ENCODE peak calls at places on chromosomes 12 and 14, in six cellular contexts. U is thoracic aorta, G is A549, N is PC-3, D is cardiac muscle cell, B is lung. T is an unnamed sample.

GRCh38 chr14:23034498-23035302 is at the start of gene PSMB5:
- DNase-seq in G (peak), N (peak), D (peak), U (peak), B (peak), T (no peak)

GRCh38 chr12:56337753-56338221 is 897 bp upstream of the IL23A start:
- DNase-seq in U (no peak), D (no peak), G (no peak), B (no peak), N (no peak), T (no peak)

GRCh38 chr12:51620448-51620847 is 29.4 kb downstream of the SCN8A start:
- DNase-seq in U (no peak), D (peak), G (no peak), N (no peak), B (no peak), T (no peak)

GRCh38 chr14:63852271-63852816 is 460 bp upstream of the SYNE2 start:
- DNase-seq in U (no peak), D (peak), B (no peak), G (no peak), N (no peak), T (no peak)

GRCh38 chr12:91685917-91686316 is 459.7 kb downstream of the BTG1 start:
- DNase-seq in U (no peak), B (no peak), N (peak), G (peak), D (no peak), T (no peak)

GRCh38 chr12:56078931-56079728 is 835 bp upstream of the ERBB3 start:
- DNase-seq in B (peak), G (peak), D (peak), N (peak), U (peak), T (peak)

GRCh38 chr14:90693413-90693812 is 122.8 kb downstream of the TTC7B start:
- DNase-seq in B (no peak), U (no peak), D (no peak), N (no peak), G (no peak), T (no peak)

GRCh38 chr12:16075887-16076286 is 164.8 kb downstream of the DERA start:
- DNase-seq in D (no peak), N (no peak), B (no peak), U (no peak), G (no peak), T (no peak)

GRCh38 chr12:17588968-17589367 is 501.0 kb downstream of the RERGL start:
- DNase-seq in U (no peak), N (peak), B (no peak), D (no peak), G (peak), T (no peak)

GRCh38 chr12:130868412-130868811 is 3.5 kb upstream of the RAN start:
- DNase-seq in D (no peak), U (no peak), B (no peak), G (no peak), N (no peak), T (no peak)

GRCh38 chr14:69346710-69347109 is 51.4 kb downstream of the ERH start:
- DNase-seq in U (no peak), G (peak), D (peak), B (no peak), N (peak), T (no peak)

GRCh38 chr14:77085538-77085937 is 12.5 kb upstream of the CIPC start:
- DNase-seq in B (no peak), N (no peak), G (no peak), U (no peak), D (no peak), T (no peak)

GRCh38 chr12:3607821-3608220 is 116.8 kb downstream of the PRMT8 start:
- DNase-seq in U (no peak), G (no peak), N (no peak), B (no peak), D (no peak), T (no peak)

GRCh38 chr14:88834883-88835431 is 10.5 kb downstream of the TTC8 start:
- DNase-seq in B (no peak), D (peak), G (no peak), U (no peak), N (peak), T (no peak)

GRCh38 chr14:39469094-39469710 is 37.0 kb upstream of the FBXO33 start:
- DNase-seq in N (no peak), U (no peak), B (no peak), D (peak), G (no peak), T (no peak)

GRCh38 chr14:101630056-101630960 is 69.0 kb downstream of the DIO3 start:
- DNase-seq in N (no peak), U (no peak), G (no peak), D (no peak), B (no peak), T (no peak)

GRCh38 chr12:25904442-25904841 is 54.0 kb upstream of the RASSF8 start:
- DNase-seq in U (no peak), B (no peak), G (no peak), D (peak), N (peak), T (no peak)

GRCh38 chr14:68627050-68627867 is 165.6 kb downstream of the ZFP36L1 start:
- DNase-seq in B (no peak), N (no peak), G (no peak), D (no peak), U (peak), T (no peak)

GRCh38 chr12:113203852-113204760 is 17.2 kb upstream of the TPCN1 start:
- DNase-seq in U (no peak), B (no peak), D (peak), G (no peak), N (no peak), T (no peak)

GRCh38 chr12:10607885-10608458 is 5.4 kb downstream of the MAGOHB start:
- DNase-seq in B (no peak), G (no peak), N (peak), U (no peak), D (peak), T (no peak)

GRCh38 chr12:25689996-25690501 is 137.0 kb upstream of the LMNTD1 start:
- DNase-seq in B (peak), N (no peak), G (no peak), D (peak), U (no peak), T (no peak)

GRCh38 chr14:103021817-103022668 is 35.3 kb downstream of the CDC42BPB start:
- DNase-seq in G (no peak), B (no peak), U (no peak), N (no peak), D (no peak), T (no peak)

GRCh38 chr14:30291216-30291615 is 267.7 kb upstream of the G2E3 start:
- DNase-seq in D (peak), N (peak), B (no peak), G (no peak), U (no peak), T (no peak)

GRCh38 chr12:53221203-53222076 is 10.6 kb downstream of the RARG start:
- DNase-seq in U (no peak), N (peak), G (peak), B (peak), D (peak), T (peak)

GRCh38 chr12:54135621-54136027 is 53.2 kb downstream of the SMUG1 start:
- DNase-seq in D (no peak), G (no peak), B (no peak), U (no peak), N (no peak), T (no peak)

GRCh38 chr12:95959107-95959506 is 16.0 kb downstream of the AMDHD1 start:
- DNase-seq in B (no peak), N (peak), U (no peak), G (peak), D (peak), T (no peak)

GRCh38 chr12:4138051-4138450 is 135.5 kb upstream of the CCND2 start:
- DNase-seq in U (no peak), N (no peak), B (no peak), D (no peak), G (no peak), T (no peak)

GRCh38 chr14:103522649-103523582 is at the start of gene CKB:
- DNase-seq in G (peak), D (peak), N (peak), U (no peak), B (no peak), T (peak)

GRCh38 chr14:52048641-52049204 is 20.1 kb downstream of the NID2 start:
- DNase-seq in B (no peak), U (no peak), N (peak), D (no peak), G (no peak), T (no peak)
- H3K27ac ChIP-seq in B (no peak), U (no peak), N (no peak), D (peak), G (no peak), T (no peak)

DNA sequence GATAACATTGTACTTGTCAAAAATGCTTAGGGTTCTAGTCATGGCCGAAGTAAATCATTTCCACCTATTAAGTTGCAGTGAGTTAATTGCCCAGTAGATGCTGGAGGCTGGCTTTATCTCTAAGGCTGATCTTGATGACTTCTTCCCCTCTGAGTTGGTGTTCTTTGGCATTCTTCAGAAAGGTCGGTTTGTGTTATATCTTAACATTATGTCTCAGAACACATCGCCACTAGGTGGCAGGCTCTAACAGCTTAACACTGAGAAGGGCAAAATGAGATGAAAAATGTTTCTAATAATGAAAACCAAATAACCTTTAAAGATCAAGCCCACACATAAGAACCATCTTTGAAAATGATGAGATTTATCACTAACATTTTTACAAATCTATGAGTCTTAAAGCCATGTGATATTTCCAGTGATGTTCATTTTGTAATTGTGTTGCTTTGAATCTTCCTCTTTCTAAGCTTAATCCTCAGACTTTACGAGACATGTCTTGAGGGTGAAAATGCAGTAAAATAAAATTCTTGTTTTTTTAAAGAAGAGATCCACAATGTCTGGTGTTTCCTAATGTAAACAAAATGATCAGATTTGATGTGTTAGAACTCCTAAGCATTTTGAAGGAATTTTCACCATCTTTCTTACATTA is 28.6 kb downstream of the SUDS3 start:
- DNase-seq in G (peak), D (peak), B (peak), N (peak), U (peak), T (no peak)
- H3K27ac ChIP-seq in G (no peak), D (no peak), B (no peak), N (no peak), U (no peak), T (no peak)

GRCh38 chr12:125120566-125120965 is 55.3 kb downstream of the AACS start:
- DNase-seq in D (no peak), B (no peak), N (no peak), G (no peak), U (no peak), T (no peak)
- H3K27ac ChIP-seq in D (no peak), B (peak), N (no peak), G (no peak), U (no peak), T (no peak)

DNA sequence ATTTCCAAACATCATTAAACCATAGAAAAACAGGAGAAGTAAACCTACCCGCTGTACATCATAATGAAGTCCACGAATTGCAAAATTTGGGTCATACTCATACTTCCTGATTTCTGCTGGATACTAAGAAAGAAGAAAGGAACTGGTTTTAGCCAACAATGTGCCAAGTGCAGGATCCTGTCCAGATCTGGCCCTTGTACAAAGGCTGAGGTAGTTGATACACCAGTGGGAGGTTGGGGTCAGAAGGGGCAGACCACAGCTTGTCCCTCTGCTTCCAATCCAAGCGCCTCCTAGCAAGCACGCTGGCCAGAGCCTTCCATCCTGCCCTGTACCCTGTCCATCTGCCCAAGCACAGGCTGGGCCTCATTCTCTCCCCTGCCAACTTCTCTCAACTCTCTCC is 34.2 kb downstream of the NT5DC3 start:
- DNase-seq in B (no peak), G (no peak), U (no peak), D (peak), N (no peak), T (no peak)
- H3K27ac ChIP-seq in B (no peak), G (peak), U (peak), D (no peak), N (no peak), T (no peak)

GRCh38 chr12:121770388-121770787 is 23.1 kb downstream of the RHOF start:
- DNase-seq in N (no peak), U (no peak), G (no peak), D (no peak), B (no peak), T (no peak)
- H3K27ac ChIP-seq in N (no peak), U (no peak), G (peak), D (peak), B (no peak), T (no peak)

GRCh38 chr12:117064049-117064448 is 35.2 kb downstream of the TESC start:
- DNase-seq in G (no peak), B (no peak), D (no peak), N (no peak), U (no peak), T (no peak)
- H3K27ac ChIP-seq in G (no peak), B (peak), D (no peak), N (no peak), U (no peak), T (peak)

GRCh38 chr14:98234208-98234607 is 1037.8 kb downstream of the BCL11B start:
- DNase-seq in B (no peak), U (no peak), N (peak), G (no peak), D (no peak), T (no peak)

GRCh38 chr14:98229676-98230366 is 1042.2 kb downstream of the BCL11B start:
- DNase-seq in D (no peak), B (no peak), U (no peak), G (no peak), N (no peak), T (no peak)

GRCh38 chr14:98227727-98228111 is 1044.3 kb downstream of the BCL11B start:
- DNase-seq in B (no peak), G (no peak), D (no peak), N (no peak), U (no peak), T (no peak)

GRCh38 chr14:98233656-98234055 is 1038.3 kb downstream of the BCL11B start:
- DNase-seq in U (no peak), G (no peak), D (no peak), N (no peak), B (no peak), T (no peak)

DNA sequence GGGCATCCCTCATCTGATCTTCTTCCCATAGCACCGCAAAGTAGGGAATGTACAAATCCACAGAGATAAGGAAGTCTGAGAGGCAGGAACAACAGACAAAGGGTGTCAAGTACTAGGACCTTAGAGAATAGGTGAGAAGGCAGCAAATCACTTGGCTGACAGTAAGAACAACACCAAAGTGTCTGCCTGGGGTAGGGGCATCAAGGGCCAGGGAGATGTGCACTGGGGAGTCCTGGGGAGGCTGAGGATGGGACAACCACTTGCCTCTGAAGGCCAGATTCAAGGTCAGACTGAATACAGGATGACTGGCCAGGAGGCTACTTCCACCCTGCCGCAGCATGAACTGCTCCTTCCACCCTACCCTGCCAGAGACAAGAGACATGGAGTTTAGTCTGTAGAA is 1040.8 kb downstream of the BCL11B start:
- DNase-seq in U (no peak), G (no peak), D (no peak), N (no peak), B (no peak), T (no peak)
- H3K27ac ChIP-seq in U (no peak), G (no peak), D (no peak), N (no peak), B (no peak), T (no peak)

GRCh38 chr12:47717443-47718193 is 7.7 kb downstream of the ENDOU start:
- DNase-seq in N (peak), B (peak), G (peak), D (peak), U (peak), T (peak)
- H3K27ac ChIP-seq in N (no peak), B (peak), G (peak), D (peak), U (peak), T (peak)

GRCh38 chr14:105059035-105059916 is 6.0 kb downstream of the GPR132 start:
- DNase-seq in N (no peak), U (no peak), G (no peak), D (no peak), B (peak), T (no peak)
- H3K27ac ChIP-seq in N (no peak), U (no peak), G (peak), D (no peak), B (peak), T (no peak)

GRCh38 chr14:99519347-99519881 is 38.2 kb downstream of the CCNK start:
- DNase-seq in N (no peak), D (no peak), U (no peak), G (no peak), B (no peak), T (no peak)
- H3K27ac ChIP-seq in N (no peak), D (no peak), U (no peak), G (no peak), B (no peak), T (no peak)